ENCODE peak calls at places on chromosomes 16 and 17, in six cellular contexts. One of them, this sample, is unnamed.

GRCh38 chr17:12618557-12618956 is 47.1 kb upstream of the MYOCD start:
- DNase-seq in H7: no peak
- DNase-seq in naive thymus-derived CD4-positive, alpha-beta T cell: no peak
- DNase-seq in Kasumi-1: no peak
- DNase-seq in psoas muscle: no peak
- DNase-seq in IMR-90: peak
- DNase-seq in this sample: no peak

GRCh38 chr17:77957215-77957868 is 1.2 kb upstream of the TNRC6C start:
- DNase-seq in IMR-90: peak
- DNase-seq in psoas muscle: no peak
- DNase-seq in H7: no peak
- DNase-seq in Kasumi-1: peak
- DNase-seq in naive thymus-derived CD4-positive, alpha-beta T cell: peak
- DNase-seq in this sample: peak

GRCh38 chr17:17156511-17156910 is 49.6 kb downstream of the PLD6 start:
- DNase-seq in IMR-90: peak
- DNase-seq in H7: no peak
- DNase-seq in psoas muscle: no peak
- DNase-seq in Kasumi-1: no peak
- DNase-seq in naive thymus-derived CD4-positive, alpha-beta T cell: no peak
- DNase-seq in this sample: no peak

GRCh38 chr17:633641-634091 is 81.0 kb downstream of the VPS53 start:
- DNase-seq in Kasumi-1: no peak
- DNase-seq in naive thymus-derived CD4-positive, alpha-beta T cell: no peak
- DNase-seq in H7: no peak
- DNase-seq in psoas muscle: no peak
- DNase-seq in IMR-90: no peak
- DNase-seq in this sample: no peak

GRCh38 chr16:67873435-67874146 is 739 bp downstream of the EDC4 start:
- DNase-seq in psoas muscle: no peak
- DNase-seq in naive thymus-derived CD4-positive, alpha-beta T cell: no peak
- DNase-seq in H7: peak
- DNase-seq in Kasumi-1: no peak
- DNase-seq in IMR-90: peak
- DNase-seq in this sample: no peak

GRCh38 chr17:45722161-45722560 is 62.0 kb upstream of the CRHR1 start:
- DNase-seq in H7: peak
- DNase-seq in psoas muscle: no peak
- DNase-seq in Kasumi-1: no peak
- DNase-seq in IMR-90: peak
- DNase-seq in naive thymus-derived CD4-positive, alpha-beta T cell: no peak
- DNase-seq in this sample: no peak

GRCh38 chr17:65956814-65957213 is 235.1 kb downstream of the CEP112 start:
- DNase-seq in H7: no peak
- DNase-seq in naive thymus-derived CD4-positive, alpha-beta T cell: no peak
- DNase-seq in psoas muscle: no peak
- DNase-seq in IMR-90: peak
- DNase-seq in Kasumi-1: no peak
- DNase-seq in this sample: no peak

GRCh38 chr16:27636453-27637200 is 86.7 kb downstream of the KATNIP start:
- DNase-seq in Kasumi-1: no peak
- DNase-seq in IMR-90: no peak
- DNase-seq in psoas muscle: no peak
- DNase-seq in naive thymus-derived CD4-positive, alpha-beta T cell: no peak
- DNase-seq in H7: peak
- DNase-seq in this sample: no peak

GRCh38 chr16:29290631-29291247 is 115.8 kb downstream of the NPIPB11 start:
- DNase-seq in IMR-90: peak
- DNase-seq in H7: peak
- DNase-seq in psoas muscle: peak
- DNase-seq in naive thymus-derived CD4-positive, alpha-beta T cell: no peak
- DNase-seq in Kasumi-1: peak
- DNase-seq in this sample: peak

GRCh38 chr16:81237942-81238295 is 570 bp upstream of the BCO1 start:
- DNase-seq in Kasumi-1: no peak
- DNase-seq in H7: no peak
- DNase-seq in IMR-90: no peak
- DNase-seq in naive thymus-derived CD4-positive, alpha-beta T cell: no peak
- DNase-seq in psoas muscle: no peak
- DNase-seq in this sample: no peak

GRCh38 chr16:3655030-3655790 is 719 bp downstream of the DNASE1 start:
- DNase-seq in IMR-90: no peak
- DNase-seq in naive thymus-derived CD4-positive, alpha-beta T cell: no peak
- DNase-seq in Kasumi-1: no peak
- DNase-seq in psoas muscle: peak
- DNase-seq in H7: peak
- DNase-seq in this sample: no peak

GRCh38 chr17:39951924-39952664 is 10.7 kb upstream of the GSDMA start:
- DNase-seq in psoas muscle: peak
- DNase-seq in Kasumi-1: no peak
- DNase-seq in IMR-90: no peak
- DNase-seq in naive thymus-derived CD4-positive, alpha-beta T cell: no peak
- DNase-seq in H7: no peak
- DNase-seq in this sample: no peak

GRCh38 chr17:83055911-83056582 is 23.4 kb upstream of the METRNL start:
- DNase-seq in naive thymus-derived CD4-positive, alpha-beta T cell: no peak
- DNase-seq in psoas muscle: peak
- DNase-seq in Kasumi-1: no peak
- DNase-seq in IMR-90: peak
- DNase-seq in H7: peak
- DNase-seq in this sample: no peak